ENCODE peak calls at places on chromosomes 11 and 22, in nine cellular contexts. Q is heart right ventricle, J is OCI-LY7, Y is suprapubic skin, I is HCT116, H is PC-9, E is H9, D is Karpas-422, V is MM.1S. R is an unnamed sample.
A peak's percentile ranks its signal among the peaks of the same experiment; 100 is the strongest.

GRCh38 chr22:32473388-32473952 is 1.1 kb upstream of the FBXO7 start:
- DNase-seq in J (peak; percentile 69), I (peak; percentile 68), D (peak; percentile 81), V (peak; percentile 73), Q (no peak), H (peak; percentile 69), Y (no peak), E (no peak), R (peak; percentile 5)

GRCh38 chr11:119109843-119110242 is 2.7 kb downstream of the C2CD2L start:
- DNase-seq in H (peak; percentile 30), E (no peak), J (no peak), I (no peak), V (no peak), Y (no peak), D (peak; percentile 5), Q (no peak), R (no peak)

GRCh38 chr11:108241370-108242037 is 18.6 kb downstream of the ATM start:
- DNase-seq in H (no peak), I (no peak), Q (no peak), V (no peak), Y (no peak), D (no peak), J (no peak), E (no peak), R (no peak)

GRCh38 chr11:95863486-95864140 is 60.3 kb downstream of the MTMR2 start:
- DNase-seq in D (no peak), Y (no peak), H (no peak), V (no peak), I (no peak), J (no peak), Q (no peak), E (no peak), R (no peak)

GRCh38 chr22:19974233-19974861 is 32.7 kb upstream of the TXNRD2 start:
- DNase-seq in I (peak; percentile 41), J (peak; percentile 85), D (peak; percentile 95), V (peak; percentile 27), Q (no peak), E (peak; percentile 99), Y (no peak), H (peak; percentile 57), R (no peak)

GRCh38 chr11:36157151-36157519 is 132.1 kb downstream of the COMMD9 start:
- DNase-seq in Q (no peak), V (no peak), H (no peak), E (no peak), D (no peak), Y (no peak), I (no peak), J (no peak), R (no peak)

GRCh38 chr11:44761546-44761961 is 34.8 kb downstream of the TSPAN18 start:
- DNase-seq in Q (peak; percentile 29), D (no peak), I (no peak), H (no peak), V (no peak), J (no peak), E (peak; percentile 29), Y (peak; percentile 50), R (no peak)

GRCh38 chr11:115672999-115673411 is 168.8 kb upstream of the CADM1 start:
- DNase-seq in V (no peak), I (no peak), Y (no peak), H (no peak), E (no peak), Q (peak; percentile 26), D (no peak), J (no peak), R (no peak)

GRCh38 chr11:2179516-2179915 is 7.9 kb upstream of the TH start:
- DNase-seq in Q (no peak), J (no peak), I (no peak), E (no peak), H (no peak), Y (no peak), D (no peak), V (no peak), R (no peak)

GRCh38 chr11:2178906-2179494 is 7.4 kb upstream of the TH start:
- DNase-seq in D (no peak), H (peak; percentile 93), Q (no peak), V (no peak), I (peak; percentile 60), E (no peak), Y (no peak), J (no peak), R (no peak)

GRCh38 chr11:2182075-2182474 is 10.5 kb upstream of the TH start:
- DNase-seq in V (no peak), D (no peak), H (no peak), Y (no peak), E (no peak), Q (no peak), J (no peak), I (no peak), R (no peak)

GRCh38 chr11:2180347-2180746 is 8.7 kb upstream of the TH start:
- DNase-seq in H (no peak), V (no peak), Y (no peak), J (no peak), E (no peak), Q (no peak), I (no peak), D (no peak), R (no peak)

DNA sequence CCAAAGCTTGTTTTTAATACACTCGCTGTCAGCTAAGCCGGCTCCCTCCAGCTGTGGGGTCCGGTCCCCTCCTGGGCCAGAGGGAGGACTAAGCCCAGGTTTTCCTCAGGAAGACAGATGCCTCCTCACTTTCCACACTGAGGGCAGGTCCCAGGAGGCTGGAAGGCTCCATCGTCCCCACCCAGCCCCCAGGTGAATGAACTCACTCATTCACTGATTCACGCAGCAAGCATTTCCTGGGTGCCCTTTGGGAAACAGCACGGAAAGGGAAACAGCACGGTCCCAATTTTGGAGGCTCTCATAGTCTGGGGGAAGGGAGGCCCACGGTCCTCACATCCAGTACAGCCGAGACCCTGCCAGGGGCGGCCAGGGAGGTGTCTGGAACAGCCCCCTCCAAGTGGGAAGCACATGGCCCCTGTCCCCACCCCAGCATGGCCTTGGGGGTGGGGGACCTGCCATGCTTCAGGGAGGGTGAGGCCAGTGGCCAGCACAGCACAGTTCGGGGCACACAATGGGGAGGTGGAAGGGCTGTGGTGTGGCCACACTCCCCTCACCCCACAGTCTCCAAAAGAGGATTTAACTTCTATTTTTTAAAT is 9.3 kb upstream of the TH start:
- DNase-seq in J (no peak), V (no peak), I (no peak), Y (no peak), D (no peak), Q (no peak), E (no peak), H (peak; percentile 78), R (no peak)
- H3K27ac ChIP-seq in J (no peak overlapping the region), V (no peak overlapping the region), I (peak overlapping the region; percentile 12), Y (no peak overlapping the region), D (no peak overlapping the region), Q (no peak overlapping the region), E (no peak overlapping the region), H (peak overlapping the region; percentile 89), R (no peak overlapping the region)

DNA sequence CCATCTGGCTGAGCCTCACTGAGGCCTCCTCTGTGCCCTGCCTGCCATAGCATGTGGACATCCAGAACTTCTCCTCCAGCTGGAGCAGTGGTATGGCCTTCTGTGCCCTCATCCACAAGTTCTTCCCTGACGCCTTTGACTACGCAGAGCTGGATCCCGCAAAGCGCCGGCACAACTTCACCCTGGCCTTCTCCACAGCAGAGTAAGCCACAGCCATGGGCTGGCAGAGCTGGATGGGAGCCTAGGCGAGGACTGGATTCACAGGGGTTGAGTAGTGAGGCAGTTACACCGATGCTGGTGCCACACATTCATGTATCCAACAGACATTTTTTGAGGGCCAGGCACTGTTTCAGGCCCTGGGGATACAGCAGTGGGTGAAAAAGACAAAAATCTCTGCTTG is 9.1 kb downstream of the SMTNL1 start:
- DNase-seq in Q (no peak), J (no peak), V (no peak), E (no peak), Y (no peak), I (no peak), D (no peak), H (no peak), R (no peak)
- H3K27ac ChIP-seq in Q (no peak overlapping the region), J (no peak overlapping the region), V (peak overlapping the region; percentile 94), E (no peak overlapping the region), Y (no peak overlapping the region), I (no peak overlapping the region), D (no peak overlapping the region), H (no peak overlapping the region), R (no peak overlapping the region)

GRCh38 chr11:64833509-64833908 is 10.9 kb downstream of the CDC42BPG start:
- DNase-seq in J (no peak), E (no peak), V (no peak), I (no peak), Y (no peak), H (no peak), Q (no peak), D (no peak), R (no peak)

GRCh38 chr11:64835616-64836447 is 8.6 kb downstream of the CDC42BPG start:
- DNase-seq in V (no peak), I (no peak), Y (no peak), E (no peak), J (no peak), H (no peak), Q (no peak), D (no peak), R (no peak)

GRCh38 chr11:64836448-64837072 is 7.9 kb downstream of the CDC42BPG start:
- DNase-seq in D (no peak), Q (no peak), E (no peak), H (no peak), I (no peak), V (no peak), J (no peak), Y (no peak), R (no peak)

GRCh38 chr11:64834031-64834722 is 10.3 kb downstream of the CDC42BPG start:
- DNase-seq in Y (no peak), E (no peak), I (no peak), J (no peak), H (no peak), V (no peak), D (no peak), Q (no peak), R (no peak)

DNA sequence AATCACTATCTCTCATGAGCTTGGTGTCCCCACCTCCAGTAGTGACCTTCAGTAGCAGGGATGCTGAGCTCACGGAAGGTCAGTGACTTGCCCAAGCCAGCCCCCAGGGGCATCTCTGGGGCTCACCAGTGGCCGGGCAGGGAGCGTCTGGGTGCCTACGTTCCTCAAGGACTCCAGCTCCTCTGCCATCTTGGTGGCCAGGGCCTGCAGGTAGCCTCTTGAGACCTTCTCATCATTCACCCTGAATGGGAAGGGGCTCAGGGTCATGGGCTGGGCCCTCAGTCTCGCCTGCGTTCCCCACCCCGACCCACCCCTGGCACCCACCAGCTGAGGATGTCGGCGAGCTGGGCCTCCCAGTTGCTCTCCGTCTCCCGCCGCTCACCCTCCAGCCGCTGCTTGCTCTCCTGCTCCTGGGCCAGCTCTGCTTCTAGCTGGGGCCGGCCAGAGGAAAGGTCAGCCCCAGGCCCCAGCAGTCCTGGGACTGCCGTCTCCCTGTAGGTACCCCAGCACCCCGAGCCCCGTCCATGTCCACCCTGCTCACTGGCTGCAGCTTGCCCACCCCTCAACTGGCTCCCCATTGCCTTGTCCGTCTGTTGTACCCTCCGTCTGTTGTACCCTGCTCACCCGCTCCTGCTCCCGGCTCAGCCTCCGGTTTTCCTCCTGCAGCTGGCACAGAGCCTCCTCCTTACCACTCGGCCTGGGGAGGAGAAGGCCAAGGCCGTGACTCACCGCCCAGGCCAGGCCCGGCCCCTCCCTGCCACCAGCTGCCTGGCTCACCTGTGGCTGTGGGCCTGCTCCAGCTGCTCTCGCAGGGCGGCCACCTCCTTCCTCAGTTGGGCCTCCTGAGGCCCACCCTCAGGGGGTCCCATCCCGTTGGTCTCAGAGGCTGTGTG is 9.5 kb downstream of the CDC42BPG start:
- DNase-seq in V (no peak), E (no peak), I (no peak), Q (no peak), J (no peak), D (no peak), H (peak; percentile 83), Y (no peak), R (no peak)
- H3K27ac ChIP-seq in V (no peak overlapping the region), E (no peak overlapping the region), I (peak overlapping the region; percentile 61), Q (no peak overlapping the region), J (no peak overlapping the region), D (no peak overlapping the region), H (no peak overlapping the region), Y (peak overlapping the region; percentile 72), R (no peak overlapping the region)

DNA sequence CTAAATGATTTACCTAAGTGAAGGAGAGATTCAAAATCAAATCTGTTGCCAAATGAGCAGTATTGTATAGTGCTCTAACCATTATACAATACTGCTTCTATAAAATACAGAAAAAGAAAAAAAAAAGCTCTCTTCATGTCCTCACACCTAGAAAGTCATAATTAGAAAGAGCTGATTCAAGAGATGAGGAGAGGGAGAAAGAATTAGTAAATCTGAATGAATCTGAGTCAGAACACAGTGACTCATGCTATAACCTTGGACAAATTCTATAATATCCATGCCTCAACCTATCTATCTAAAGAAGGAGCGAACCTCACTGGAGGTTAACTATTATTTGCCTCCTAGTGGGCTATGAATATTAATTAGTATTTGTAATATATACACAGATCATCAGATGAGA is 29.4 kb downstream of the AMBRA1 start:
- DNase-seq in H (peak; percentile 71), I (no peak), D (no peak), V (no peak), E (no peak), Q (no peak), Y (no peak), J (no peak), R (no peak)
- H3K27ac ChIP-seq in H (peak overlapping the region; percentile 73), I (no peak overlapping the region), D (no peak overlapping the region), V (no peak overlapping the region), E (no peak overlapping the region), Q (no peak overlapping the region), Y (no peak overlapping the region), J (no peak overlapping the region), R (no peak overlapping the region)